ENCODE peak calls at places on chromosomes 3 and 15, in nine cellular contexts. F is NCI-H1092; V is lower lobe of right lung; S is AG08395; G is activated CD8-positive, alpha-beta memory T cell treated with anti-CD3 and anti-CD28 coated beads for 48 hours; U is SIG-M5; R is ovary; J is A172; C is stimulated activated CD4-positive, alpha-beta T cell treated with anti-CD3 and anti-CD28 coated beads, Interleukin-2, amount 100 ng/mL, for 24 hours. A is an unnamed sample.

GRCh38 chr3:194271459-194272035 is 79.6 kb downstream of the CPN2 start:
- DNase-seq in F (no peak), V (no peak), S (no peak), G (no peak), U (no peak), R (no peak), J (peak), C (no peak), A (no peak)

GRCh38 chr3:38702231-38702630 is 52.7 kb upstream of the SCN5A start:
- DNase-seq in F (no peak), V (no peak), S (no peak), G (no peak), U (no peak), R (no peak), J (no peak), C (no peak), A (no peak)

GRCh38 chr15:83289160-83289559 is 4.7 kb upstream of the BNC1 start:
- DNase-seq in F (no peak), V (no peak), S (peak), G (no peak), U (no peak), R (no peak), J (no peak), C (no peak), A (peak)

GRCh38 chr3:53803816-53804545 is 42.2 kb downstream of the CHDH start:
- DNase-seq in F (peak), V (no peak), S (no peak), G (no peak), U (no peak), R (no peak), J (no peak), C (no peak), A (no peak)

GRCh38 chr15:100942656-100943055 is 23.5 kb downstream of the LRRK1 start:
- DNase-seq in F (no peak), V (no peak), S (no peak), G (no peak), U (no peak), R (no peak), J (no peak), C (no peak), A (no peak)

GRCh38 chr15:42499888-42500609 is 4.6 kb downstream of the SNAP23 start:
- DNase-seq in F (no peak), V (no peak), S (no peak), G (no peak), U (no peak), R (peak), J (peak), C (no peak), A (no peak)

GRCh38 chr3:178690571-178690970 is 154.3 kb downstream of the KCNMB2 start:
- DNase-seq in F (no peak), V (no peak), S (no peak), G (no peak), U (no peak), R (no peak), J (no peak), C (no peak), A (no peak)

GRCh38 chr3:8223766-8224165 is 277.9 kb upstream of the LMCD1 start:
- DNase-seq in F (no peak), V (no peak), S (peak), G (no peak), U (no peak), R (peak), J (no peak), C (no peak), A (no peak)

GRCh38 chr15:26634319-26634718 is 138.5 kb downstream of the GABRB3 start:
- DNase-seq in F (no peak), V (no peak), S (no peak), G (no peak), U (no peak), R (no peak), J (no peak), C (no peak), A (no peak)

GRCh38 chr3:164458986-164459385 is 619.3 kb downstream of the SI start:
- DNase-seq in F (no peak), V (no peak), S (no peak), G (no peak), U (no peak), R (no peak), J (peak), C (no peak), A (no peak)

GRCh38 chr3:136196064-136196400 is at the start of gene MSL2:
- DNase-seq in F (no peak), V (no peak), S (no peak), G (no peak), U (no peak), R (no peak), J (no peak), C (no peak), A (no peak)

GRCh38 chr3:49519266-49519665 is 35.0 kb upstream of the BSN start:
- DNase-seq in F (no peak), V (no peak), S (no peak), G (no peak), U (no peak), R (no peak), J (no peak), C (no peak), A (peak)

GRCh38 chr3:65259946-65260345 is 572.1 kb upstream of the ADAMTS9 start:
- DNase-seq in F (no peak), V (no peak), S (no peak), G (no peak), U (no peak), R (no peak), J (no peak), C (no peak), A (no peak)

GRCh38 chr15:92393994-92394326 is 279 bp downstream of the ST8SIA2 start:
- DNase-seq in F (no peak), V (no peak), S (no peak), G (no peak), U (no peak), R (no peak), J (no peak), C (no peak), A (no peak)

GRCh38 chr15:95772982-95773381 is 557.5 kb upstream of the NR2F2 start:
- DNase-seq in F (no peak), V (no peak), S (no peak), G (no peak), U (no peak), R (no peak), J (no peak), C (no peak), A (no peak)

GRCh38 chr15:74040115-74040850 is 42.1 kb downstream of the GOLGA6A start:
- DNase-seq in F (no peak), V (no peak), S (peak), G (no peak), U (no peak), R (no peak), J (peak), C (no peak), A (peak)

GRCh38 chr15:71761649-71762048 is 48.7 kb upstream of the NR2E3 start:
- DNase-seq in F (no peak), V (no peak), S (peak), G (no peak), U (no peak), R (no peak), J (peak), C (no peak), A (peak)

GRCh38 chr3:197356275-197356674 is 57.9 kb upstream of the DLG1 start:
- DNase-seq in F (no peak), V (no peak), S (peak), G (no peak), U (no peak), R (no peak), J (no peak), C (no peak), A (no peak)

GRCh38 chr3:147089286-147089685 is 317.1 kb downstream of the ZIC4 start:
- DNase-seq in F (no peak), V (no peak), S (no peak), G (no peak), U (no peak), R (no peak), J (no peak), C (no peak), A (no peak)

GRCh38 chr15:89490550-89491315 is 5.7 kb downstream of the RHCG start:
- DNase-seq in F (no peak), V (no peak), S (no peak), G (no peak), U (no peak), R (no peak), J (no peak), C (no peak), A (no peak)

GRCh38 chr15:72967397-72967796 is 84.9 kb upstream of the NEO1 start:
- DNase-seq in F (no peak), V (no peak), S (no peak), G (no peak), U (no peak), R (no peak), J (no peak), C (no peak), A (no peak)

GRCh38 chr3:184037816-184038215 is 6.3 kb downstream of the HTR3D start:
- DNase-seq in F (no peak), V (no peak), S (no peak), G (no peak), U (no peak), R (no peak), J (no peak), C (no peak), A (no peak)

GRCh38 chr15:68691667-68692066 is 112.9 kb downstream of the CORO2B start:
- DNase-seq in F (peak), V (no peak), S (no peak), G (no peak), U (no peak), R (no peak), J (no peak), C (no peak), A (no peak)

GRCh38 chr3:170502297-170502696 is 83.6 kb downstream of the SLC7A14 start:
- DNase-seq in F (no peak), V (no peak), S (peak), G (no peak), U (no peak), R (peak), J (no peak), C (no peak), A (no peak)

GRCh38 chr3:12224181-12225147 is 64.4 kb upstream of the PPARG start:
- DNase-seq in F (no peak), V (no peak), S (no peak), G (no peak), U (no peak), R (peak), J (no peak), C (no peak), A (no peak)

GRCh38 chr15:39583586-39584265 is 2.8 kb downstream of the THBS1 start:
- DNase-seq in F (no peak), V (no peak), S (no peak), G (no peak), U (no peak), R (peak), J (peak), C (peak), A (peak)

GRCh38 chr3:4977001-4977888 is 2.0 kb upstream of the BHLHE40 start:
- DNase-seq in F (no peak), V (peak), S (peak), G (no peak), U (peak), R (peak), J (peak), C (peak), A (peak)

GRCh38 chr3:22450785-22451400 is 699.9 kb upstream of the ZNF385D start:
- DNase-seq in F (no peak), V (no peak), S (peak), G (no peak), U (no peak), R (no peak), J (no peak), C (no peak), A (no peak)

GRCh38 chr3:116030131-116030850 is 407.0 kb downstream of the GAP43 start:
- DNase-seq in F (no peak), V (no peak), S (no peak), G (no peak), U (no peak), R (no peak), J (no peak), C (no peak), A (no peak)

GRCh38 chr3:64143399-64144130 is 81.7 kb downstream of the PRICKLE2 start:
- DNase-seq in F (no peak), V (no peak), S (peak), G (no peak), U (no peak), R (no peak), J (peak), C (no peak), A (peak)

GRCh38 chr3:6062226-6063187 is 798.4 kb upstream of the GRM7 start:
- DNase-seq in F (no peak), V (no peak), S (no peak), G (no peak), U (no peak), R (no peak), J (no peak), C (no peak), A (no peak)

GRCh38 chr15:84099181-84099580 is 136.4 kb upstream of the GOLGA6L4 start:
- DNase-seq in F (no peak), V (peak), S (no peak), G (no peak), U (no peak), R (no peak), J (peak), C (no peak), A (peak)

GRCh38 chr3:101825904-101826445 is 23.3 kb upstream of the NFKBIZ start:
- DNase-seq in F (no peak), V (no peak), S (peak), G (no peak), U (no peak), R (no peak), J (no peak), C (no peak), A (no peak)

GRCh38 chr15:32646304-32646703 is 4.8 kb downstream of the SCG5 start:
- DNase-seq in F (peak), V (no peak), S (no peak), G (no peak), U (no peak), R (no peak), J (no peak), C (no peak), A (no peak)

GRCh38 chr3:131738095-131738494 is 235.3 kb upstream of the MRPL3 start:
- DNase-seq in F (no peak), V (no peak), S (no peak), G (no peak), U (no peak), R (no peak), J (no peak), C (no peak), A (no peak)

GRCh38 chr3:23600178-23600577 is 205.6 kb upstream of the UBE2E1 start:
- DNase-seq in F (no peak), V (no peak), S (peak), G (no peak), U (no peak), R (no peak), J (peak), C (no peak), A (peak)

GRCh38 chr15:62895139-62895866 is 147.2 kb upstream of the TPM1 start:
- DNase-seq in F (no peak), V (no peak), S (no peak), G (no peak), U (no peak), R (no peak), J (peak), C (no peak), A (peak)

GRCh38 chr15:46617507-46617906 is 982.7 kb downstream of the SQOR start:
- DNase-seq in F (no peak), V (no peak), S (no peak), G (no peak), U (no peak), R (no peak), J (no peak), C (no peak), A (no peak)

GRCh38 chr3:197394464-197395321 is 96.3 kb upstream of the DLG1 start:
- DNase-seq in F (no peak), V (no peak), S (peak), G (no peak), U (no peak), R (peak), J (peak), C (peak), A (peak)

GRCh38 chr15:83046558-83047127 is 20.4 kb downstream of the BTBD1 start:
- DNase-seq in F (no peak), V (no peak), S (peak), G (no peak), U (no peak), R (no peak), J (peak), C (no peak), A (peak)

A was measured in mammary epithelial cell.